ENCODE peak calls at places on chromosomes 13 and 19, in five cellular contexts. One of them, this sample, is unnamed.

GRCh38 chr13:60944016-60944415 is 471.6 kb downstream of the PCDH20 start:
- DNase-seq in endodermal cell: no peak
- DNase-seq in transverse colon: no peak
- DNase-seq in uterus: no peak
- DNase-seq in vagina: no peak
- DNase-seq in this sample: no peak

GRCh38 chr19:49638360-49638759 is 1.6 kb downstream of the RRAS start:
- DNase-seq in vagina: no peak
- DNase-seq in endodermal cell: peak; percentile 72
- DNase-seq in uterus: peak; percentile 43
- DNase-seq in transverse colon: peak; percentile 32
- DNase-seq in this sample: peak; percentile 32

GRCh38 chr19:16457195-16457953 is 14.4 kb downstream of the EPS15L1 start:
- DNase-seq in uterus: peak; percentile 42
- DNase-seq in vagina: no peak
- DNase-seq in endodermal cell: peak; percentile 67
- DNase-seq in transverse colon: no peak
- DNase-seq in this sample: peak; percentile 38

GRCh38 chr19:36182612-36183454 is 30.6 kb upstream of the COX7A1 start:
- DNase-seq in transverse colon: no peak
- DNase-seq in vagina: no peak
- DNase-seq in uterus: no peak
- DNase-seq in endodermal cell: peak; percentile 77
- DNase-seq in this sample: no peak

GRCh38 chr19:33865306-33865705 is 68.6 kb downstream of the KCTD15 start:
- DNase-seq in transverse colon: no peak
- DNase-seq in vagina: no peak
- DNase-seq in endodermal cell: no peak
- DNase-seq in uterus: no peak
- DNase-seq in this sample: no peak

GRCh38 chr19:13153627-13154240 is 3.5 kb downstream of the IER2 start:
- DNase-seq in uterus: peak; percentile 59
- DNase-seq in endodermal cell: no peak
- DNase-seq in vagina: no peak
- DNase-seq in transverse colon: peak; percentile 47
- DNase-seq in this sample: no peak

GRCh38 chr13:98239156-98240076 is 62.3 kb upstream of the RNF113B start:
- DNase-seq in vagina: no peak
- DNase-seq in uterus: no peak
- DNase-seq in endodermal cell: peak; percentile 65
- DNase-seq in transverse colon: no peak
- DNase-seq in this sample: no peak

GRCh38 chr19:4064551-4065260 is 2.0 kb downstream of the ZBTB7A start:
- DNase-seq in transverse colon: peak; percentile 66
- DNase-seq in vagina: no peak
- DNase-seq in uterus: peak; percentile 73
- DNase-seq in endodermal cell: peak; percentile 73
- DNase-seq in this sample: peak; percentile 70

GRCh38 chr13:84607614-84608013 is 725.3 kb upstream of the SLITRK1 start:
- DNase-seq in endodermal cell: no peak
- DNase-seq in transverse colon: no peak
- DNase-seq in vagina: no peak
- DNase-seq in uterus: no peak
- DNase-seq in this sample: no peak

GRCh38 chr13:109131698-109132257 is 502.4 kb downstream of the MYO16 start:
- DNase-seq in transverse colon: no peak
- DNase-seq in vagina: no peak
- DNase-seq in uterus: no peak
- DNase-seq in endodermal cell: peak; percentile 75
- DNase-seq in this sample: no peak

GRCh38 chr19:49196527-49197240 is 39.1 kb downstream of the TRPM4 start:
- DNase-seq in uterus: peak; percentile 53
- DNase-seq in vagina: no peak
- DNase-seq in endodermal cell: no peak
- DNase-seq in transverse colon: peak; percentile 59
- DNase-seq in this sample: peak; percentile 62

DNA sequence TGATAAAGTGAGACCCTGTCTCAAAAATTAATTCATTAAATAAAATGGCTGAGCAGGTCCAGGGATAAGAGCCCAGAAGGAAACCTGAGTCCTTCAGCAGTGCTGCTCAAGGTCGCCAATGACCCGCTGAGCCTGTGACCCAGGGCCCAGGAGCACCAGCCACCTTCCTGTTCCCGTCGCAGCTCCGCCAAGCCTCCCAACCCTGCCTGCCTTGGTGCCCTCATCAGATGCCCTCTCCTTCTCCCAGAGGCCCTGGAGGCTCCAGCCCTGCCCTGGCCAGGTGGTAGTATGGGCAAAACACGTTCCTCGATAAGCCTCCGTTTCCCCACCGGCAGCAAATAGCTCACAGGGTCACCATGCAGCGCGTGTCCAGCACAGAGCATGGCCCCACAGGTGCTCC is 2.6 kb downstream of the REXO1 start:
- DNase-seq in transverse colon: no peak
- DNase-seq in vagina: no peak
- DNase-seq in uterus: no peak
- DNase-seq in endodermal cell: no peak
- DNase-seq in this sample: no peak
- TF ChIP-seq CTCF in transverse colon: no peak
- TF ChIP-seq CTCF in vagina: no peak
- TF ChIP-seq CTCF in uterus: no peak
- TF ChIP-seq CTCF in endodermal cell: no peak
- TF ChIP-seq CTCF in this sample: no peak

DNA sequence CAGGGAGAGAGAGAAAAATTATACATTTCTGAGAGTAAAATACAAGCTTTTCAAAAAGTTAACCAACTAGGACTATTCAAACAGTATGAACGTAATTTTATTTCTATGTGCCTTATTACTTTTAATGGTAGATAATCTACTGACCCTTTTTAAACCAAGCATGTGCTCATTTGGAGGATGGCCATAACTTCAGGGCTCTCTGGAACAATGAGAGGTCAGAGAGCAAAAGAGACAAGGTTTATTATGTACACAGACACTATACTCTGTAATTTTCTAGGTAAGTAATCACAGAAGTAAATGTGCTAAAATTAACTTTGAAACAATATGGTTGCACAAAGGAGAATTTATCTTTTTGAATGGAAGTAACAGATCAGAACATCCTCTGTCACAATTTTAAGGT is 1.1 kb downstream of the POSTN start:
- DNase-seq in endodermal cell: no peak
- DNase-seq in uterus: no peak
- DNase-seq in vagina: no peak
- DNase-seq in transverse colon: no peak
- DNase-seq in this sample: no peak
- H3K4me3 ChIP-seq in endodermal cell: no peak overlapping the region
- H3K4me3 ChIP-seq in uterus: peak overlapping the region; percentile 11
- H3K4me3 ChIP-seq in vagina: no peak overlapping the region
- H3K4me3 ChIP-seq in transverse colon: no peak overlapping the region
- H3K4me3 ChIP-seq in this sample: peak overlapping the region; percentile 10

GRCh38 chr19:22144394-22144793 is 52.4 kb downstream of the ZNF676 start:
- DNase-seq in endodermal cell: no peak
- DNase-seq in uterus: no peak
- DNase-seq in transverse colon: no peak
- DNase-seq in vagina: no peak
- DNase-seq in this sample: no peak
- H3K9me3 ChIP-seq in endodermal cell: peaks cover 81% of the 10 kb centered on the region
- H3K9me3 ChIP-seq in uterus: no peaks in the 10 kb centered on the region
- H3K9me3 ChIP-seq in transverse colon: peaks cover 50% of the 10 kb centered on the region
- H3K9me3 ChIP-seq in vagina: peaks cover 16% of the 10 kb centered on the region
- H3K9me3 ChIP-seq in this sample: peaks cover 85% of the 10 kb centered on the region

GRCh38 chr13:49099513-49099877 is 120.6 kb upstream of the MLNR start:
- DNase-seq in endodermal cell: no peak
- DNase-seq in vagina: no peak
- DNase-seq in uterus: no peak
- DNase-seq in transverse colon: no peak
- DNase-seq in this sample: no peak

GRCh38 chr13:49097374-49097773 is 121.7 kb downstream of the FNDC3A start:
- DNase-seq in uterus: no peak
- DNase-seq in transverse colon: no peak
- DNase-seq in endodermal cell: no peak
- DNase-seq in vagina: no peak
- DNase-seq in this sample: no peak

GRCh38 chr13:49100637-49101570 is 119.2 kb upstream of the MLNR start:
- DNase-seq in vagina: no peak
- DNase-seq in endodermal cell: no peak
- DNase-seq in transverse colon: no peak
- DNase-seq in uterus: no peak
- DNase-seq in this sample: no peak

GRCh38 chr13:49098198-49098597 is 121.9 kb upstream of the MLNR start:
- DNase-seq in endodermal cell: no peak
- DNase-seq in uterus: peak; percentile 46
- DNase-seq in vagina: no peak
- DNase-seq in transverse colon: no peak
- DNase-seq in this sample: peak; percentile 40

GRCh38 chr13:49098771-49099512 is 121.2 kb upstream of the MLNR start:
- DNase-seq in endodermal cell: no peak
- DNase-seq in uterus: no peak
- DNase-seq in transverse colon: no peak
- DNase-seq in vagina: no peak
- DNase-seq in this sample: no peak
- TF ChIP-seq CTCF in endodermal cell: peak; percentile 74
- TF ChIP-seq CTCF in uterus: no peak
- TF ChIP-seq CTCF in transverse colon: peak; percentile 35
- TF ChIP-seq CTCF in vagina: no peak
- TF ChIP-seq CTCF in this sample: peak; percentile 66

DNA sequence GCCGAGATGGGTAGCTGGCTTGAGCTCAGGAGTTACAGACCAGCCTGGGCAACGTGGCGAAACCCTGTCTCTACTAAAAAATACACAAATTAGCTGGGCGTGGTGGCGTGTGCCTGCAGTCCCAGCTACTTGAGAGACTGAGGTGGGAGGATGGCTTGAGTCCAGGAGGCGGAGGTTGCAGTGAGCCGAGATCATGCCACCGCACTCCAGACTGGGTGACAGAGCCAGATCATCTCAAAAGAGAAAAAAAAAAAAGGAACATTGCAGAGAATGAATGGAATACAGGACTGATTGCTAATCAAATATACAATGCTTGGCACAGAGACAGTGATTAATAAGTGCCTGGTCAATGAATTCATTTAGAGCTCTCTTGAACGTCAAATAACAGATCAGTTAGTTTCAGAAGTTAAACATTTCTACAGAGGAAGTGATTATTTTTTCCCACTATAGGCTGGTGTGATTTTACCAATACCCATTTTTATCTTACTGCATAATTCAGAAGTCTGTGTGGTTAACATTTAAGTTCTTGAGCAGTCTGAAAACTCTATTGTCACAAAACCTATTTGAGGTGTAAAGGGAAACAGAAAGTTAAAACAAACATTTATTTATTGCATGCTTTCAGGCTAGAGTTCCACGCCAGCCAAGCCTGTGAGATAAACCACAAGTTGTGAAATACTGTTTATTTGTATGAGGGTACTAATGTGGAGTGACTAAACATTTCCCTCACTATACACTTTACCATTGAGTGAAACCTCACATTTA is 7.7 kb upstream of the TBC1D4 start:
- DNase-seq in uterus: no peak
- DNase-seq in vagina: no peak
- DNase-seq in endodermal cell: no peak
- DNase-seq in transverse colon: peak; percentile 27
- DNase-seq in this sample: no peak
- H3K4me3 ChIP-seq in uterus: no peak overlapping the region
- H3K4me3 ChIP-seq in vagina: no peak overlapping the region
- H3K4me3 ChIP-seq in endodermal cell: no peak overlapping the region
- H3K4me3 ChIP-seq in transverse colon: no peak overlapping the region
- H3K4me3 ChIP-seq in this sample: no peak overlapping the region

GRCh38 chr19:2852598-2852997 is 11.3 kb downstream of the ZNF555 start:
- DNase-seq in transverse colon: no peak
- DNase-seq in uterus: no peak
- DNase-seq in endodermal cell: no peak
- DNase-seq in vagina: no peak
- DNase-seq in this sample: no peak
- H3K9me3 ChIP-seq in transverse colon: peaks cover 71% of the 10 kb centered on the region
- H3K9me3 ChIP-seq in uterus: no peaks in the 10 kb centered on the region
- H3K9me3 ChIP-seq in endodermal cell: peaks cover 96% of the 10 kb centered on the region
- H3K9me3 ChIP-seq in vagina: peaks cover 52% of the 10 kb centered on the region
- H3K9me3 ChIP-seq in this sample: peaks cover 100% of the 10 kb centered on the region

GRCh38 chr19:57351867-57352266 is 796 bp downstream of the ZNF304 start:
- DNase-seq in vagina: no peak
- DNase-seq in transverse colon: no peak
- DNase-seq in endodermal cell: no peak
- DNase-seq in uterus: no peak
- DNase-seq in this sample: no peak
- TF ChIP-seq CTCF in vagina: no peak
- TF ChIP-seq CTCF in transverse colon: no peak
- TF ChIP-seq CTCF in endodermal cell: peak; percentile 16
- TF ChIP-seq CTCF in uterus: no peak
- TF ChIP-seq CTCF in this sample: no peak

GRCh38 chr13:41462427-41462826 is 5.1 kb downstream of the RGCC start:
- DNase-seq in transverse colon: no peak
- DNase-seq in endodermal cell: no peak
- DNase-seq in uterus: no peak
- DNase-seq in vagina: no peak
- DNase-seq in this sample: no peak
- H3K4me3 ChIP-seq in transverse colon: no peak overlapping the region
- H3K4me3 ChIP-seq in endodermal cell: no peak overlapping the region
- H3K4me3 ChIP-seq in uterus: no peak overlapping the region
- H3K4me3 ChIP-seq in vagina: no peak overlapping the region
- H3K4me3 ChIP-seq in this sample: peak overlapping the region; percentile 30

GRCh38 chr19:29421186-29421525 is 104.6 kb upstream of the VSTM2B start:
- DNase-seq in uterus: no peak
- DNase-seq in transverse colon: no peak
- DNase-seq in endodermal cell: no peak
- DNase-seq in vagina: no peak
- DNase-seq in this sample: no peak
- H3K9me3 ChIP-seq in uterus: no peaks in the 10 kb centered on the region
- H3K9me3 ChIP-seq in transverse colon: no peaks in the 10 kb centered on the region
- H3K9me3 ChIP-seq in endodermal cell: no peaks in the 10 kb centered on the region
- H3K9me3 ChIP-seq in vagina: no peaks in the 10 kb centered on the region
- H3K9me3 ChIP-seq in this sample: no peaks in the 10 kb centered on the region

GRCh38 chr13:50793026-50793425 is 50.5 kb downstream of the DLEU7 start:
- DNase-seq in vagina: no peak
- DNase-seq in endodermal cell: no peak
- DNase-seq in uterus: no peak
- DNase-seq in transverse colon: no peak
- DNase-seq in this sample: no peak
- TF ChIP-seq CTCF in vagina: no peak
- TF ChIP-seq CTCF in endodermal cell: no peak
- TF ChIP-seq CTCF in uterus: no peak
- TF ChIP-seq CTCF in transverse colon: no peak
- TF ChIP-seq CTCF in this sample: no peak

This sample was measured in heart right ventricle.